ENCODE peak calls at places on chromosomes 5 and 9, in four cellular contexts. F is cardiac fibroblast; R is dorsolateral prefrontal cortex; H is activated T-helper 1 cell treated with anti-CD3 and anti-CD28 coated beads, Interleukin-2, amount 50 U/mL, for 16 hours. U is an unnamed sample.

GRCh38 chr5:90637731-90638130 is 79.1 kb downstream of the ADGRV1 start:
- DNase-seq in F (no peak), H (no peak), R (no peak), U (no peak)

GRCh38 chr5:73497537-73498056 is 645 bp upstream of the BTF3 start:
- DNase-seq in F (no peak), H (no peak), R (no peak), U (no peak)

GRCh38 chr9:70539526-70539925 is 125.1 kb upstream of the KLF9 start:
- DNase-seq in R (no peak), H (no peak), F (no peak), U (no peak)

GRCh38 chr9:99978221-99978620 is 71.8 kb downstream of the STX17 start:
- DNase-seq in F (no peak), H (no peak), R (no peak), U (no peak)

GRCh38 chr5:43400082-43400481 is 12.1 kb downstream of the CCL28 start:
- DNase-seq in H (no peak), F (peak), R (no peak), U (no peak)

GRCh38 chr9:11933926-11934325 is 759.3 kb upstream of the TYRP1 start:
- DNase-seq in R (no peak), H (no peak), F (peak), U (no peak)

GRCh38 chr5:171484460-171484899 is 65.0 kb downstream of the FGF18 start:
- DNase-seq in F (peak), R (no peak), H (peak), U (no peak)

GRCh38 chr9:134778841-134779411 is 101.7 kb upstream of the FCN2 start:
- DNase-seq in H (no peak), R (peak), F (peak), U (no peak)

GRCh38 chr5:163571755-163572154 is 66.3 kb downstream of the MAT2B start:
- DNase-seq in H (no peak), F (peak), R (no peak), U (no peak)

GRCh38 chr5:107781451-107781850 is 110.7 kb upstream of the EFNA5 start:
- DNase-seq in H (no peak), F (peak), R (no peak), U (no peak)

GRCh38 chr5:123273984-123274383 is 149.2 kb downstream of the CEP120 start:
- DNase-seq in R (no peak), H (no peak), F (peak), U (no peak)

U was measured in mesothelial cell of epicardium.